ENCODE peak calls at places on chromosomes 6 and 20, in five cellular contexts. I is NCI-H2171 treated with DMSO at 0.1 percent for 48 hours; G is activated CD8-positive, alpha-beta T cell treated with anti-CD3 and anti-CD28 coated beads for 36 hours; Z is lower lobe of right lung; J is activated CD4-positive, alpha-beta T cell treated with anti-CD3 and anti-CD28 coated beads, Interleukin-2, amount 50 U/mL, for 1 hour. L is an unnamed sample.

GRCh38 chr20:59657459-59658046 is 53.2 kb downstream of the PHACTR3 start:
- DNase-seq in I (no peak), G (no peak), Z (no peak), J (no peak), L (no peak)

GRCh38 chr20:50689864-50690263 is 1.5 kb downstream of the RIPOR3 start:
- DNase-seq in I (peak; percentile 74), G (no peak), Z (no peak), J (no peak), L (no peak)

GRCh38 chr6:165049362-165049761 is 260.0 kb downstream of the C6orf118 start:
- DNase-seq in I (peak; percentile 4), G (peak; percentile 54), Z (no peak), J (peak; percentile 1), L (peak; percentile 52)

GRCh38 chr6:41705996-41706835 is 29.2 kb downstream of the TFEB start:
- DNase-seq in I (peak; percentile 2), G (peak; percentile 92), Z (peak; percentile 86), J (peak; percentile 36), L (peak; percentile 95)

GRCh38 chr20:33681728-33682353 is 4.3 kb downstream of the E2F1 start:
- DNase-seq in I (no peak), G (peak; percentile 54), Z (no peak), J (no peak), L (no peak)

GRCh38 chr20:38926934-38927616 is 858 bp downstream of the FAM83D start:
- DNase-seq in I (peak; percentile 31), G (no peak), Z (no peak), J (no peak), L (no peak)

GRCh38 chr20:3753098-3753497 is 14.5 kb downstream of the ADISSP start:
- DNase-seq in I (peak; percentile 41), G (peak; percentile 83), Z (no peak), J (peak; percentile 63), L (peak; percentile 73)

GRCh38 chr6:32244270-32244669 is 20.4 kb upstream of the NOTCH4 start:
- DNase-seq in I (no peak), G (no peak), Z (no peak), J (no peak), L (no peak)

GRCh38 chr6:31736026-31736767 is at the start of gene CLIC1:
- DNase-seq in I (peak; percentile 79), G (peak; percentile 88), Z (peak; percentile 89), J (peak; percentile 75), L (peak; percentile 89)

GRCh38 chr6:14499804-14500203 is 382.2 kb downstream of the CD83 start:
- DNase-seq in I (peak; percentile 59), G (no peak), Z (no peak), J (no peak), L (no peak)

GRCh38 chr6:54850061-54850460 is 3.5 kb downstream of the FAM83B start:
- DNase-seq in I (no peak), G (no peak), Z (no peak), J (no peak), L (no peak)

GRCh38 chr6:170160031-170160627 is 130.7 kb downstream of the DLL1 start:
- DNase-seq in I (peak; percentile 25), G (peak; percentile 36), Z (peak; percentile 42), J (no peak), L (no peak)

GRCh38 chr20:58389324-58389967 is 417 bp downstream of the VAPB start:
- DNase-seq in I (peak; percentile 65), G (peak; percentile 48), Z (no peak), J (no peak), L (peak; percentile 70)

GRCh38 chr6:29462022-29462421 is 5.1 kb downstream of the OR2H1 start:
- DNase-seq in I (no peak), G (no peak), Z (no peak), J (no peak), L (no peak)

GRCh38 chr20:50730765-50731054 is 670 bp upstream of the PARD6B start:
- DNase-seq in I (no peak), G (no peak), Z (no peak), J (no peak), L (no peak)

GRCh38 chr6:129786548-129786947 is 74.6 kb downstream of the TMEM244 start:
- DNase-seq in I (no peak), G (no peak), Z (no peak), J (no peak), L (no peak)

GRCh38 chr20:47774081-47774777 is 11.1 kb downstream of the SULF2 start:
- DNase-seq in I (peak; percentile 24), G (no peak), Z (no peak), J (no peak), L (no peak)

GRCh38 chr6:165308926-165309731 is at the start of gene C6orf118:
- DNase-seq in I (peak; percentile 12), G (peak; percentile 7), Z (peak; percentile 56), J (no peak), L (no peak)

GRCh38 chr6:56370591-56371198 is 123.3 kb upstream of the COL21A1 start:
- DNase-seq in I (peak; percentile 65), G (no peak), Z (no peak), J (no peak), L (peak; percentile 54)

GRCh38 chr6:161951139-161951538 is 677.3 kb upstream of the AGPAT4 start:
- DNase-seq in I (no peak), G (no peak), Z (no peak), J (no peak), L (no peak)

L was measured in GM12865.